ENCODE peak calls at places on chromosomes 6 and 20, in seven cellular contexts. T, M, Z, A, P, G and F are unnamed samples.

GRCh38 chr20:60857708-60858107 is 394.4 kb upstream of the CDH4 start:
- DNase-seq in T (no peak), A (no peak), G (no peak), Z (no peak), P (no peak), M (no peak), F (no peak)

GRCh38 chr6:138331444-138331843 is 46.3 kb upstream of the SMIM28 start:
- DNase-seq in G (no peak), A (no peak), M (no peak), T (no peak), Z (no peak), P (no peak), F (no peak)

GRCh38 chr20:46572790-46573189 is 22.3 kb upstream of the OCSTAMP start:
- DNase-seq in G (no peak), Z (no peak), M (no peak), P (no peak), T (peak; percentile 2), A (no peak), F (no peak)

GRCh38 chr6:6996124-6996523 is 111.6 kb upstream of the RREB1 start:
- DNase-seq in A (no peak), P (no peak), T (no peak), G (no peak), Z (no peak), M (no peak), F (no peak)

GRCh38 chr6:154507209-154507898 is 3.1 kb downstream of the CNKSR3 start:
- DNase-seq in T (no peak), A (no peak), P (no peak), Z (no peak), G (no peak), M (no peak), F (no peak)

GRCh38 chr6:151847064-151847463 is 39.6 kb downstream of the ESR1 start:
- DNase-seq in T (peak; percentile 55), P (no peak), A (no peak), M (no peak), Z (peak; percentile 22), G (no peak), F (no peak)

GRCh38 chr6:156977527-156978291 is 200.5 kb downstream of the ARID1B start:
- DNase-seq in T (no peak), G (no peak), Z (peak; percentile 54), P (peak; percentile 45), A (no peak), M (peak; percentile 86), F (no peak)

GRCh38 chr6:90169328-90169886 is 127.2 kb downstream of the BACH2 start:
- DNase-seq in M (no peak), A (no peak), Z (no peak), P (no peak), T (no peak), G (no peak), F (no peak)

GRCh38 chr6:163197839-163198238 is 216.7 kb upstream of the QKI start:
- DNase-seq in Z (no peak), T (no peak), M (no peak), A (no peak), P (no peak), G (no peak), F (no peak)

GRCh38 chr6:12249516-12250394 is 40.4 kb upstream of the EDN1 start:
- DNase-seq in T (no peak), M (no peak), P (no peak), G (no peak), A (no peak), Z (no peak), F (no peak)

GRCh38 chr6:2582268-2582667 is 168.5 kb downstream of the MYLK4 start:
- DNase-seq in G (no peak), T (no peak), A (no peak), P (no peak), Z (no peak), M (no peak), F (no peak)

GRCh38 chr20:47868744-47869143 is 83.5 kb upstream of the SULF2 start:
- DNase-seq in P (no peak), Z (no peak), G (no peak), M (no peak), T (no peak), A (no peak), F (no peak)

GRCh38 chr6:3205913-3206312 is 21.5 kb downstream of the TUBB2B start:
- DNase-seq in P (no peak), Z (no peak), M (no peak), A (no peak), T (no peak), G (no peak), F (no peak)

GRCh38 chr6:7730852-7731251 is 5.0 kb downstream of the BMP6 start:
- DNase-seq in T (peak; percentile 94), M (no peak), Z (no peak), G (no peak), A (peak; percentile 39), P (no peak), F (no peak)

GRCh38 chr6:166375013-166375412 is 7.7 kb downstream of the MPC1 start:
- DNase-seq in M (no peak), Z (no peak), G (no peak), P (no peak), A (no peak), T (no peak), F (no peak)

GRCh38 chr6:161434331-161434730 is 160.5 kb upstream of the AGPAT4 start:
- DNase-seq in P (peak; percentile 51), T (no peak), M (no peak), Z (peak; percentile 40), G (no peak), A (no peak), F (peak; percentile 36)

GRCh38 chr6:105810105-105810921 is 275.8 kb upstream of the PRDM1 start:
- DNase-seq in T (peak; percentile 43), G (peak; percentile 35), P (no peak), Z (no peak), M (peak; percentile 74), A (peak; percentile 9), F (no peak)

GRCh38 chr6:110053395-110054240 is 75.5 kb downstream of the GPR6 start:
- DNase-seq in G (peak; percentile 40), T (peak; percentile 44), Z (peak; percentile 36), M (no peak), P (peak; percentile 30), A (peak; percentile 36), F (no peak)

GRCh38 chr20:31673943-31674463 is 36.3 kb downstream of the COX4I2 start:
- DNase-seq in Z (no peak), G (no peak), P (no peak), T (no peak), A (no peak), M (no peak), F (no peak)

GRCh38 chr6:106549521-106549920 is 79.8 kb downstream of the RTN4IP1 start:
- DNase-seq in T (no peak), A (no peak), Z (no peak), G (no peak), M (no peak), P (no peak), F (no peak)

GRCh38 chr6:21131406-21131805 is 462.1 kb upstream of the SOX4 start:
- DNase-seq in M (no peak), A (no peak), G (no peak), Z (no peak), T (no peak), P (no peak), F (no peak)

DNA sequence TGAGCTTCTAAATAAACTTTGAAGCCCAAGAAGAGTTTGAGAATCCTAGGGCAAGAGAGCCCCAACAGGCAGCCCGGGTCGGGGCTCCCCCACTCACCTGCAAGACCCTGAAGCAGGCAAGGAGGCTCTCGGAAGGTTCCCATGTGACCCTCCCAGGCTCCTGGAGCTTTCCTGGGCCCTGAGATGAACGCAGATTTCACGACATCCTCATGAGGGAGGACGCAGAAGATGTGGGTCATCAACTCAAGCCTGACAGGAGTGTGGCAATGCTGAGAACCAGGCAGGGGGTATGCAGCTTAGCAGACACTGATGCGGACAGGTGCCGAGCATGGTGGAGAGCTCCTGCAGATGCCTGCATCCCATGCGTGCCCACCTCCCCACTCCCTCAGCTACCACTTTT is 184.5 kb upstream of the SLC24A3 start:
- DNase-seq in M (no peak), Z (no peak), G (no peak), A (no peak), P (no peak), T (no peak), F (no peak)
- TF ChIP-seq POLR2A in M (no peak), Z (no peak), G (no peak), A (no peak), P (no peak), T (no peak), F (no peak)

GRCh38 chr6:126041516-126042447 is 55.4 kb downstream of the TRMT11 start:
- DNase-seq in A (no peak), P (no peak), M (no peak), T (peak; percentile 39), G (no peak), Z (no peak), F (no peak)

GRCh38 chr6:126040826-126041225 is 54.5 kb downstream of the TRMT11 start:
- DNase-seq in M (no peak), G (no peak), T (peak; percentile 80), Z (no peak), P (peak; percentile 42), A (peak; percentile 53), F (no peak)

GRCh38 chr6:126039284-126039683 is 52.9 kb downstream of the TRMT11 start:
- DNase-seq in P (no peak), G (no peak), M (no peak), A (no peak), T (no peak), Z (no peak), F (no peak)

GRCh38 chr6:126038234-126038633 is 51.9 kb downstream of the TRMT11 start:
- DNase-seq in Z (no peak), M (no peak), A (no peak), T (no peak), P (no peak), G (no peak), F (no peak)

DNA sequence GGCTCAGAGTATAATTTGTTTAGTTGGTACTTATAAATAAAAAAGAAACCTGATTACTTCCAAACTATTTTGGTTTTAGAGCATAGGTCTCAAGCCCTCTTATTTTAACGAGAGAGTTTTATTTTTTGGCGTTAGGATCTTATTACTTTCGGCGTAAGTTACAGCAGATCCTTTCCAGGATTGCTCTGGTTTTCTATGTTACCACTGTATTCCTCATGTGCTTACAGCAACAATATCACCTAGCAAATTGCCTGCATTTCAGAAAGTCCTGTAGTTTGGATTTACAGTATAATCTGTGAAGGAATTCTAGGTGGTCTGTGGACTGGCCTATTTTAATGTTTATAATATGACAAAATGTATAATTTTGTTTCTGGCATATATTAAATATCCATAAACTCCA is 54.1 kb downstream of the TRMT11 start:
- DNase-seq in T (no peak), M (no peak), A (no peak), P (no peak), G (no peak), Z (no peak), F (no peak)
- H3K27ac ChIP-seq in T (peak overlapping the region; percentile 43), M (no peak overlapping the region), A (peak overlapping the region; percentile 96), P (no peak overlapping the region), G (no peak overlapping the region), Z (peak overlapping the region; percentile 10), F (no peak overlapping the region)

DNA sequence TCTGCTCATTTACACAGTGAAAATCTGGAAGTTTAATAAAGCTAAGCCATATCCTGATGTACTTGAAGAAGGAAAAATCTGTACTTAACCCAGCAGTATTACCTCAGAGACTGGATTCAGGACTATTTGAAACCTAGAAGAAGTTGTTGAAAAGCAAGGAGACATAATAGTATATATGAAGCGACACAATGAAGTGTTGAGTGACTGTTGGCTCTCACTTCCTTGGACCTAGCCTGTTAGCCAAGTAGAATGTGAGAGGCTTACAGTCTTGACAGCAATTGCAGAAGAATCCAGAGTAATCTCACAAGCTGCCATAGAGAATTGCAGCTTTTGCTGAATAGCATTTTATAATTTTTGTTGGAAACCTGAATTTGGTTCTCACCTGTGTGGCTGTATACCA is 26.7 kb downstream of the SMAP1 start:
- DNase-seq in T (no peak), A (no peak), Z (no peak), G (no peak), P (no peak), M (no peak), F (no peak)
- H3K9me3 ChIP-seq in T (no peaks in the 10 kb centered on the region), A (no peaks in the 10 kb centered on the region), Z (no peaks in the 10 kb centered on the region), G (no peaks in the 10 kb centered on the region), P (no peaks in the 10 kb centered on the region), M (no peaks in the 10 kb centered on the region), F (peaks cover 17% of the 10 kb centered on the region)

GRCh38 chr6:11093591-11094410 is at the start of gene SMIM13:
- DNase-seq in P (peak; percentile 98), Z (peak; percentile 99), M (peak; percentile 98), G (peak; percentile 96), T (peak; percentile 99), A (peak; percentile 92), F (peak; percentile 100)
- TF ChIP-seq POLR2A in P (peak; percentile 74), Z (no peak), M (peak; percentile 57), G (peak; percentile 39), T (peak; percentile 68), A (peak; percentile 51), F (no peak)